ENCODE peak calls at places on chromosomes 4 and X, in seven cellular contexts. K is psoas muscle; Y is cardiac muscle cell; V is dorsolateral prefrontal cortex; N is heart left ventricle; Z is lower lobe of right lung; O is CD8-positive, alpha-beta T cell. T is an unnamed sample.

GRCh38 chr4:151518359-151518758 is 109.4 kb downstream of the FHIP1A start:
- DNase-seq in K (no peak), Y (no peak), V (no peak), N (no peak), Z (no peak), O (no peak), T (no peak)

GRCh38 chr4:26288308-26288982 is 32.4 kb upstream of the RBPJ start:
- DNase-seq in K (no peak), Y (peak; percentile 21), V (no peak), N (peak; percentile 32), Z (peak; percentile 58), O (no peak), T (no peak)

GRCh38 chr4:41120297-41121217 is 93.8 kb downstream of the APBB2 start:
- DNase-seq in K (peak; percentile 51), Y (peak; percentile 92), V (peak; percentile 56), N (peak; percentile 32), Z (peak; percentile 56), O (no peak), T (no peak)

GRCh38 chr4:152102184-152103000 is 341.6 kb upstream of the GATB start:
- DNase-seq in K (no peak), Y (no peak), V (no peak), N (no peak), Z (no peak), O (no peak), T (no peak)

GRCh38 chr4:46986922-46987638 is 6.3 kb downstream of the GABRA4 start:
- DNase-seq in K (no peak), Y (no peak), V (no peak), N (no peak), Z (no peak), O (no peak), T (no peak)

GRCh38 chr4:83599183-83599582 is 63.3 kb downstream of the GPAT3 start:
- DNase-seq in K (no peak), Y (peak; percentile 58), V (no peak), N (no peak), Z (no peak), O (no peak), T (peak; percentile 41)

GRCh38 chrX:41005445-41005992 is 79.7 kb upstream of the USP9X start:
- DNase-seq in K (no peak), Y (no peak), V (no peak), N (no peak), Z (no peak), O (no peak), T (no peak)

GRCh38 chrX:67693928-67694327 is 150.1 kb downstream of the AR start:
- DNase-seq in K (no peak), Y (peak; percentile 12), V (no peak), N (no peak), Z (no peak), O (no peak), T (no peak)

GRCh38 chr4:17358236-17358635 is 153.7 kb downstream of the QDPR start:
- DNase-seq in K (no peak), Y (peak; percentile 24), V (no peak), N (no peak), Z (no peak), O (no peak), T (no peak)

GRCh38 chr4:122874194-122874593 is 47.6 kb downstream of the FGF2 start:
- DNase-seq in K (no peak), Y (peak; percentile 90), V (no peak), N (no peak), Z (no peak), O (no peak), T (no peak)

GRCh38 chr4:127055349-127055748 is 577.4 kb upstream of the INTU start:
- DNase-seq in K (no peak), Y (peak; percentile 71), V (peak; percentile 41), N (no peak), Z (no peak), O (no peak), T (no peak)

GRCh38 chrX:134460005-134460860 is at the start of gene HPRT1:
- DNase-seq in K (peak; percentile 76), Y (peak; percentile 83), V (peak; percentile 84), N (peak; percentile 86), Z (peak; percentile 90), O (peak; percentile 75), T (peak; percentile 26)

GRCh38 chr4:48483006-48483776 is at the start of gene SLC10A4:
- DNase-seq in K (peak; percentile 18), Y (no peak), V (no peak), N (peak; percentile 28), Z (peak; percentile 47), O (no peak), T (no peak)

GRCh38 chr4:119835511-119835910 is 206.9 kb upstream of the PDE5A start:
- DNase-seq in K (no peak), Y (no peak), V (no peak), N (no peak), Z (no peak), O (no peak), T (no peak)

GRCh38 chr4:118740869-118741268 is 55.7 kb downstream of the METTL14 start:
- DNase-seq in K (no peak), Y (peak; percentile 45), V (no peak), N (no peak), Z (no peak), O (no peak), T (no peak)

GRCh38 chr4:147513952-147514351 is 33.1 kb downstream of the EDNRA start:
- DNase-seq in K (no peak), Y (no peak), V (no peak), N (no peak), Z (no peak), O (no peak), T (no peak)
- TF ChIP-seq CTCF in K (no peak), Y (peak; percentile 17), V (no peak), N (no peak), Z (no peak), O (no peak), T (no peak)

DNA sequence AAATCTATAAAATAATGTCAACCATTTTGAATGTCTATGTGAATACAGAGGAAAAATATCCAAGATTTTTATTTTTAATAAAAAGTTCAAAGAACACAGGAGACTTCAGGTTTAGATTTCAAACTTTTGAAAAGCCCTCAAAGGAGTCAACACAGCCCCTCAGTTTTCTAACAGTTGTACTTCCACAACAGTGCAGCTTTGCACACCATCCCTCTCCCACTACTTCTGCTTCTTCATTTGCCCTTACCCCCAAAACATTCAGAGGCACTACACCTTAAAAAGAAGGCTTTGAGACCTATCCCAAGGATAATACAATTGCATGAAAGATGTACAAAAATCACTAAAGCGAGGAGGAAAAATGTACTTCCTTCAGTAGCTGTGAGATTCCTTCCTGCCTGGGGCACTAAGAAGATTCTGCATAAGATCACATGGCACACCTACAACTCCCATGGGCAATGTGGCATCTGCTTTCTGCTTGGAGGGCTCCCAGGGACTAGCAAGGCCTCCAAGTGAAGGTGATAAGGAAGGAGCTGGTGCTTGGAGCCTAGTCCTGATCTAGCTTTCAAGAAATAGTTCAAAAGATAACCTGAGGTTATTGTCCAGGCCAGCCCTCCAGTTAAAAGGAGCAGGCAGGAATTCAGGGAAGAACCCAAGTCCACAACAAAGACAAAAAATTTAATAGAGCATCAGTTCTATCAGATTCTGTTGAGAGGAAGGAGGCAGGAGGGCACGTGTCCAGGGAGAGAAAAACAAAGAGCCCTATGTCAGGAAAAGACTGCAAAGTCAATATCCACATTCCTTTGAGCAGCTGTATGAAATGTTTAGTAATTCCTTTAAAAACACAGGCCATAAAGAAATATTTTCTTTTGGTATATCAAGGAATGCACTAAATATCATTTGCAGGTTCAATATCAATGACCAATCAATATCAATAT is 19.1 kb downstream of the ARAP2 start:
- DNase-seq in K (no peak), Y (no peak), V (no peak), N (no peak), Z (no peak), O (no peak), T (no peak)
- H3K4me3 ChIP-seq in K (no peak overlapping the region), Y (no peak overlapping the region), V (peak overlapping the region; percentile 3), N (no peak overlapping the region), Z (no peak overlapping the region), O (no peak overlapping the region), T (no peak overlapping the region)

DNA sequence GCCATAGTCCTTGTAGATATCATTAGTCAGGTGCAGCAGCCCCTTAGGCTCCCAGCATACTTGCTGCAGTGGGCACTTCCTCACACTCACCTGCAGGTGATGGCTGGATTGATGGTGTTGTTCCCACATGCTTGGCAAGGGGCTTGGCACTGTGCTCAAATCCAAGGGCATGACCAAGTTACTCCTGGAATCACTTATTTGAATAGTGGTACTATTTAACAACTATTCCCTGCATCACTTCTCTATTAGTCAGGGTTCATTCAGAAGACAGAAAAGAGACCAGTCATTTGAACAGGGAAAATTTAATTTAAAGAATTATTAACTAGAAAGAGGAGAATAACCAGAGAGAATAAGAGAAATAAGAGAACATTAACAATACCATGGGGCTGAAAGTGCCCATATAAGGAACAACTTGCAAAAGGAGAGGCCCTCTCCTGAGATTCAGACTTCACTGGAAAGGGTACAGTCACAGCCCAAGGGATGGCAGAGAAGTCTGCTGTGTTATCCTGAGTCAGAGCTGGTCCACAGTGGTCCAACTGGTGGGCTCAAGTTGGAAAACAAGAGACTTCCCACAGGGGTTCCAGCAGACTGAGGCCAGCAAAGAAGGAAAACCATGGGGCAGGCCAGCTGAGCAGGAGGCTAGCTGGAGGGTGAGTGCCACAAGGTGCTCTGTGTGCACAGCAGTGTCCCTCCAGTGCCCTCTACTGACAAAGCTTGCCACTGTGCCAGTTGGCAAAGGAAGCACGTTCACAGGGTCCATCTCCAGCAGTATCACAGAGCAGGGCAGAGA is 9.8 kb downstream of the SPP1 start:
- DNase-seq in K (no peak), Y (peak; percentile 31), V (peak; percentile 85), N (peak; percentile 68), Z (peak; percentile 57), O (no peak), T (peak; percentile 72)
- TF ChIP-seq CTCF in K (peak; percentile 36), Y (peak; percentile 50), V (peak; percentile 52), N (peak; percentile 42), Z (peak; percentile 54), O (peak; percentile 19), T (peak; percentile 97)

GRCh38 chr4:8225704-8226443 is 26.8 kb downstream of the SH3TC1 start:
- DNase-seq in K (no peak), Y (no peak), V (no peak), N (no peak), Z (no peak), O (no peak), T (no peak)

GRCh38 chr4:8227201-8227770 is 28.2 kb downstream of the SH3TC1 start:
- DNase-seq in K (no peak), Y (no peak), V (no peak), N (no peak), Z (no peak), O (no peak), T (no peak)

GRCh38 chr4:8222609-8223391 is 23.7 kb downstream of the SH3TC1 start:
- DNase-seq in K (no peak), Y (no peak), V (no peak), N (no peak), Z (no peak), O (no peak), T (no peak)

GRCh38 chr4:8225290-8225625 is 26.2 kb downstream of the SH3TC1 start:
- DNase-seq in K (no peak), Y (no peak), V (no peak), N (no peak), Z (no peak), O (no peak), T (no peak)

DNA sequence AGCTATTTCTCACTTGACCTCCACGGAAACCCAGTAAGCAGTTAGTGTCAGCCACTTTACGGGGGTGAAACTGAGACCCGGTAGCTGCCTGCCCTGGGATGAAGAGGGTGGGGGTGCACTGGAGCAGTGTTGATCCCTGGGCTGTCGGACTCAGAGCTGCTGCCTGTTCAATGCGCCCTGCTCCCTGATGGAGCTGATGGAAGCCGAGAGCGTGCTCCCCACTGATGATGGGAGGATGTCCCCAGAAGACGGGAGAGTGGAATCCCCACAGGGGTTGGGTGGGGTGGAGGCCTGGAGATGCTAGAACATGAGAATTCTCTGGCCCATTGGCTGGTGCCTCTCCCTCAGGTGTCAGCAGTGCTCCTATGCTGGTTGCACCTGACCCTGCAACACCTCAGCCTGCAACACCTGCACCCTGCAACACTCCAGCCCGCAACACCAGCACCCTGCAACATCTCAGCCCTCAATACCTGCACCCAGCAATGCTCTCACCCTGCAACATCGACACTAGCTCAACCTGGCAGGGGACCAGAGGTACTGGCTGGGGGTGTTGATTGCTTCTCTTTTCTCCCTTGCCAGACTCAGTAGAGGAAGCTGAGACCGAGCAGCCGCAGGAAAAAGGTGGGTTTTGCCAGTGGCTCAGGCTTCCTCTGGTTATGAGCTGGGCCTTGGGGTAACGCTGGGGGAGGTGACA is 25.7 kb downstream of the SH3TC1 start:
- DNase-seq in K (no peak), Y (no peak), V (no peak), N (no peak), Z (no peak), O (peak; percentile 28), T (no peak)
- H3K4me3 ChIP-seq in K (no peak overlapping the region), Y (no peak overlapping the region), V (no peak overlapping the region), N (no peak overlapping the region), Z (no peak overlapping the region), O (no peak overlapping the region), T (no peak overlapping the region)